ENCODE peak calls at places on chromosomes 4 and X, in four cellular contexts. L is stomach; I is cardiac muscle cell; S is CD4-positive, CD25-positive, alpha-beta regulatory T cell. Q is an unnamed sample. For H3K36me3 and H3K4me1, the result is how much of the 10 kb centered on the place peaks cover.

GRCh38 chr4:139167774-139168444 is 9.1 kb downstream of the ELF2 start:
- DNase-seq in L (no peak), I (no peak), S (no peak), Q (peak)

GRCh38 chr4:41095973-41096372 is 118.4 kb downstream of the APBB2 start:
- DNase-seq in L (no peak), I (no peak), S (no peak), Q (no peak)

GRCh38 chr4:152090543-152090942 is 329.7 kb upstream of the GATB start:
- DNase-seq in L (no peak), I (peak), S (no peak), Q (peak)

GRCh38 chr4:53688186-53688790 is 97.0 kb upstream of the LNX1 start:
- DNase-seq in L (no peak), I (no peak), S (no peak), Q (no peak)

GRCh38 chr4:145061325-145061920 is 36.6 kb downstream of the ANAPC10 start:
- DNase-seq in L (no peak), I (peak), S (peak), Q (peak)

GRCh38 chr4:80922951-80923350 is 107.6 kb upstream of the BMP3 start:
- DNase-seq in L (no peak), I (no peak), S (no peak), Q (no peak)

GRCh38 chr4:109989044-109989443 is 76.4 kb downstream of the EGF start:
- DNase-seq in L (no peak), I (no peak), S (no peak), Q (peak)

GRCh38 chr4:158304694-158305093 is 94.4 kb downstream of the TMEM144 start:
- DNase-seq in L (no peak), I (no peak), S (no peak), Q (no peak)

GRCh38 chr4:113300384-113301011 is 251.0 kb downstream of the ANK2 start:
- DNase-seq in L (no peak), I (peak), S (no peak), Q (no peak)

GRCh38 chrX:21700967-21701366 is 42.8 kb upstream of the KLHL34 start:
- DNase-seq in L (no peak), I (no peak), S (no peak), Q (no peak)

GRCh38 chr4:154132406-154132805 is 343.5 kb upstream of the SFRP2 start:
- DNase-seq in L (no peak), I (no peak), S (no peak), Q (no peak)

GRCh38 chr4:54976682-54977081 is 148.7 kb downstream of the KDR start:
- DNase-seq in L (no peak), I (peak), S (no peak), Q (no peak)

GRCh38 chr4:183124865-183125264 is 25.8 kb downstream of the WWC2 start:
- DNase-seq in L (no peak), I (no peak), S (no peak), Q (no peak)

GRCh38 chrX:46865281-46865680 is 28.4 kb downstream of the RP2 start:
- DNase-seq in L (no peak), I (no peak), S (no peak), Q (no peak)

GRCh38 chr4:54877006-54877405 is 219.2 kb downstream of the KIT start:
- DNase-seq in L (no peak), I (no peak), S (no peak), Q (no peak)

GRCh38 chr4:726235-726787 is 20.7 kb downstream of the PCGF3 start:
- DNase-seq in L (no peak), I (no peak), S (no peak), Q (no peak)

GRCh38 chr4:126899382-126899801 is 733.4 kb upstream of the INTU start:
- DNase-seq in L (no peak), I (peak), S (no peak), Q (no peak)

GRCh38 chr4:184382189-184382846 is 92.0 kb downstream of the IRF2 start:
- DNase-seq in L (no peak), I (peak), S (no peak), Q (no peak)

GRCh38 chr4:48554606-48555005 is 64.6 kb downstream of the ZAR1 start:
- DNase-seq in L (no peak), I (no peak), S (no peak), Q (no peak)

GRCh38 chr4:48557478-48557877 is 67.4 kb downstream of the ZAR1 start:
- DNase-seq in L (no peak), I (no peak), S (no peak), Q (peak)

GRCh38 chr4:48556268-48556667 is 66.2 kb downstream of the ZAR1 start:
- DNase-seq in L (no peak), I (no peak), S (no peak), Q (no peak)

GRCh38 chr4:48553720-48554119 is 63.7 kb downstream of the ZAR1 start:
- DNase-seq in L (no peak), I (no peak), S (no peak), Q (no peak)

DNA sequence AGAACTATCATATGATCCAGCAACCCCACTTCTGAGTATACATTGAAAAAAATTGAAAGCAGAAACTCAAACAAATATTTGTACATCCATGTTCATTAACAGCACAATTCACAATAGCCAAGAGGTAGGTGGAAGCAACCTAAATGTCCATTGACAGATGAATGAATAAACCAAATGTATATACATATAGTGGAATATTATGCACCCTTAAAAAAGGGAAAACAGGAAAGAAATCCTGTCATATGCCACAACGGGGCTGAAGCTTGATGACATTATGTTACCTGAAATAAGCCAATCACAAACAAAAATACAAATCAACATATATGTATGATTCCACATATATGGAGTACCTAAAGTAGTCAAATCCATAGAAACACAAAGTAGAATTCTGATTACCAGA is 68.0 kb downstream of the ZAR1 start:
- DNase-seq in L (no peak), I (no peak), S (no peak), Q (no peak)
- H3K36me3 ChIP-seq in L (half or more), I (under half), S (half or more), Q (under half)

GRCh38 chrX:107450823-107451509 is 1.5 kb downstream of the FRMPD3 start:
- DNase-seq in L (no peak), I (peak), S (no peak), Q (peak)

GRCh38 chrX:107447642-107448041 is 1.8 kb upstream of the FRMPD3 start:
- DNase-seq in L (no peak), I (no peak), S (no peak), Q (no peak)

GRCh38 chrX:107451754-107452153 is 2.3 kb downstream of the FRMPD3 start:
- DNase-seq in L (no peak), I (peak), S (no peak), Q (no peak)

GRCh38 chrX:107448625-107449468 is 605 bp upstream of the FRMPD3 start:
- DNase-seq in L (no peak), I (peak), S (no peak), Q (no peak)

DNA sequence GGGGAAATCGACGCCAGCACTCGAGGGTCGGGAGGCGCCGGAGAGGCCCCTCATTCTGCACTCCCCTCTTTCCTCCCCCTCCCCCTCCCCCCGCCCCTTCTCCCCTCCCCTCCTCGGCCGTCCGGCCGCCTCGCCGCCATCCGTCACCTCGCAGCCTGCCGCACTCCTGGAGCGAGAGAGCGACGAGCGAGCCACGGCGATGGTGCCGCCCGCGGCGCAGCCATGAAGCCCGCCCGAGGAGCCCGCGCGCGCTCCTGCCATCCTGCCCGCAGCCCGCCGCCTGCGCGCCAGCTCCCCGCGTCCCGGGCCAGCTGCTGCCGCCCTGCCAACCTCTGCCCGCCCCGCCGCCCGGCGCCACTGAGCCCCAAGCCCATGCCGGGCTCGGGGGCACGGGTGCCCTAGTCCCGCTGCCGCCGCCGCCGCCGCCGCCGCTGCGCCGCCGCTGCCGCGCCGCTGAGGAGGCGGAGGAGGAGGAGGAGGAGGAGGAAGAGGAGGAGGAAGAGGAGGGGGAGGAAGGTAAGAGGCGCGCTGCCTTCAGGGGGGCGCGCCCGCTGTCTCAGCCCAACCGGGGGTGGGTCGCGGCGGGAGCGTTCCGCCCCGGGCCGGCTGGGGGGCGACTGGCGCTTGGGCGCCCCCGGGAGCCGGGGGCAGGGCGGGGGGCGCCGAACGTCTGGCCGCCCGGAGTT is at the start of gene FRMPD3:
- DNase-seq in L (no peak), I (peak), S (no peak), Q (no peak)
- H3K4me1 ChIP-seq in L (under half), I (under half), S (under half), Q (under half)

DNA sequence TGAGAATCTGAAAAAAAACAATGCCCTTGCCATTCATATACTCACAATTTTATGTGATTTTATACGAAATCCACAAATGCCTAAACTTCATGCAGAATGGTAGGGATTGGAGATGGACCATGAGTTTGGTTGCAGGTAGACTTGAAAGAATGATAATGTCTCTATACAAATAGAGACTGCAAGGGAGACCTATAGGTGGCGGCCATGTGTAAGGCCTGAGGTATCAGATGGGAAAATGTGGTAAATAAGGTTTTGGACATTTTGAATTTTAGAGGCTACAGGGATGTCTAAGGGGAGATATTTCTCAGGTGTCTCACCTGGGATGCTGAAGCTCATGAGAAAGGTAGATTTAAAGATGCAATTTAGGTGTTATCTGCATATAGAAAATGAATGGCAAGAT is 78.0 kb downstream of the GABRB1 start:
- DNase-seq in L (no peak), I (no peak), S (no peak), Q (no peak)
- H3K36me3 ChIP-seq in L (under half), I (under half), S (under half), Q (under half)

GRCh38 chr4:57061395-57061794 is 48.8 kb downstream of the IGFBP7 start:
- DNase-seq in L (no peak), I (no peak), S (no peak), Q (no peak)
- H3K4me1 ChIP-seq in L (half or more), I (under half), S (under half), Q (under half)

GRCh38 chr4:10091531-10092181 is 24.9 kb downstream of the WDR1 start:
- DNase-seq in L (no peak), I (no peak), S (no peak), Q (no peak)
- H3K36me3 ChIP-seq in L (half or more), I (half or more), S (half or more), Q (under half)

GRCh38 chr4:48774760-48775398 is 5.2 kb downstream of the FRYL start:
- DNase-seq in L (no peak), I (no peak), S (no peak), Q (no peak)

GRCh38 chr4:48767530-48767929 is 12.5 kb downstream of the FRYL start:
- DNase-seq in L (no peak), I (no peak), S (no peak), Q (no peak)

GRCh38 chr4:48777739-48778138 is 2.3 kb downstream of the FRYL start:
- DNase-seq in L (no peak), I (no peak), S (no peak), Q (no peak)

GRCh38 chr4:48767055-48767454 is 13.0 kb downstream of the FRYL start:
- DNase-seq in L (no peak), I (no peak), S (no peak), Q (no peak)

DNA sequence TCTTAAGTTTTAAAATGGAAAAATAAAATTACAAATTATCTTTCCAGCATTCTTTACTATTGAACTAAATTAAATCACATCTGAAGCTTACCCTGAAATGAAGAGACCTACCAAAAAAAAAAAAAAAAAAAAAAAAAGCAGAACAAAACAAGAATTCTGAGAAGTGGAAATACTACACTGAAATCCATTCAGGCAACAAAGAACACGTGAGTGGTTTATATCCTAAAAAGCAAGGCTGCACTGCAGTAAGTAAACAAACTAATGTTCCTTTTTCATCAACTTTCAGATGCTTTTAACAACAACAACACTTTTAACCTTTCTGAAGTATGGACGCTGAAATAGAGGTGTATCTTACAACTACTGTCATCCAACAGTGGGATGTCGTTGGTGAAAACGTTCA is 7.5 kb downstream of the FRYL start:
- DNase-seq in L (no peak), I (no peak), S (no peak), Q (no peak)
- H3K4me1 ChIP-seq in L (half or more), I (under half), S (under half), Q (under half)

DNA sequence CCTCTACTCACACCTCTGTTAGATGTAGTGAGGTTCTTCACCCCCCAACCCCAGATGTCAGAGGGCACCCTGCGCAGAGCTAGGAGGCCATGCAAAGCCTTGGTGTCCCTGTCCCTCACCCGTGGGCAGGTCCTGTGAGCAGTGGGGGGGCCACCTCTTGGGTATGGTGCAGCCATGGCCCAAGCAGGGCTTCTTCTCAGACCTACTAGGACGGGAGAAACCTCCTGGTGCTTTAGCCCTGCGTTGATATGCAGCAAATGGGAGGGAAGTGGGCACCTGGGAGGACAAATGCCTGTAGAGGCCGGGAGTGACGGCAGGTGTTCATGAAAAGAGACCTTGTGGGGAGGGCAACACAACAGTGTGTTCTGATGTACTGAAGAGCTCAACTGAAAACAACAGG is 38.5 kb upstream of the MSANTD1 start:
- DNase-seq in L (no peak), I (no peak), S (no peak), Q (no peak)
- H3K36me3 ChIP-seq in L (half or more), I (half or more), S (half or more), Q (under half)

DNA sequence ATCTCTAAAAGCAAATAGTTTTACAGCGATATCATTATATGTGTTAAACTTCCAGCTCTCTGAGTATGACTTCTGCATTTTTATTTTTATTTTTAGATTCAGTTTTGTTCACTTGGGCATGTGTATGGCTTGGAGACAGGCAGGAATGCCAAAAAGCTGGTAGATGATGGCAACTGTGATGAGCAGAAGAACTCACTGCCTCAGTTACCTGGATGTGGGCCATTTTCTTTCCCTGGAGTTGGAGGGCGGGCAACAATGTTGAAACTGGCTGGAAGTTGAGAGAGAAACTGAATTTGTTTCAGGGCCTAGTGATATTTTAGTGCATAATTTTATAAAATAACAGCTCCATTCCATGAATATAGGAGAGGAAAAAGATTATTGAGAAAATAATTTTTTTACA is 266.5 kb downstream of the ARHGAP24 start:
- DNase-seq in L (no peak), I (no peak), S (no peak), Q (no peak)
- H3K4me1 ChIP-seq in L (half or more), I (under half), S (under half), Q (under half)